ENCODE peak calls at places on chromosomes 2 and 18, in seven cellular contexts. One of them, this sample, is unnamed.

GRCh38 chr2:16124881-16125613 is 184.7 kb downstream of the MYCN start:
- DNase-seq in A549: no peak
- DNase-seq in aorta: no peak
- DNase-seq in GM12865: no peak
- DNase-seq in GM06990: no peak
- DNase-seq in fibroblast of the aortic adventitia: no peak
- DNase-seq in choroid plexus epithelial cell: no peak
- DNase-seq in this sample: no peak

GRCh38 chr2:46950314-46950713 is 34.7 kb upstream of the MCFD2 start:
- DNase-seq in A549: no peak
- DNase-seq in aorta: no peak
- DNase-seq in GM12865: no peak
- DNase-seq in GM06990: no peak
- DNase-seq in fibroblast of the aortic adventitia: peak
- DNase-seq in choroid plexus epithelial cell: peak
- DNase-seq in this sample: no peak

GRCh38 chr2:214138779-214139178 is 272.1 kb upstream of the VWC2L start:
- DNase-seq in A549: no peak
- DNase-seq in aorta: no peak
- DNase-seq in GM12865: no peak
- DNase-seq in GM06990: no peak
- DNase-seq in fibroblast of the aortic adventitia: no peak
- DNase-seq in choroid plexus epithelial cell: no peak
- DNase-seq in this sample: no peak

GRCh38 chr2:1632006-1632348 is 112.3 kb downstream of the PXDN start:
- DNase-seq in A549: no peak
- DNase-seq in aorta: peak
- DNase-seq in GM12865: no peak
- DNase-seq in GM06990: no peak
- DNase-seq in fibroblast of the aortic adventitia: no peak
- DNase-seq in choroid plexus epithelial cell: peak
- DNase-seq in this sample: peak

GRCh38 chr2:38947241-38948239 is 57.9 kb downstream of the ARHGEF33 start:
- DNase-seq in A549: peak
- DNase-seq in aorta: peak
- DNase-seq in GM12865: peak
- DNase-seq in GM06990: peak
- DNase-seq in fibroblast of the aortic adventitia: peak
- DNase-seq in choroid plexus epithelial cell: peak
- DNase-seq in this sample: peak

GRCh38 chr2:100470898-100471514 is 724 bp downstream of the NMS start:
- DNase-seq in A549: no peak
- DNase-seq in aorta: no peak
- DNase-seq in GM12865: no peak
- DNase-seq in GM06990: no peak
- DNase-seq in fibroblast of the aortic adventitia: peak
- DNase-seq in choroid plexus epithelial cell: peak
- DNase-seq in this sample: no peak

GRCh38 chr2:13996527-13996926 is 636.0 kb upstream of the LRATD1 start:
- DNase-seq in A549: no peak
- DNase-seq in aorta: no peak
- DNase-seq in GM12865: no peak
- DNase-seq in GM06990: no peak
- DNase-seq in fibroblast of the aortic adventitia: no peak
- DNase-seq in choroid plexus epithelial cell: no peak
- DNase-seq in this sample: no peak

GRCh38 chr18:8990276-8991031 is 112.0 kb upstream of the NDUFV2 start:
- DNase-seq in A549: no peak
- DNase-seq in aorta: no peak
- DNase-seq in GM12865: no peak
- DNase-seq in GM06990: no peak
- DNase-seq in fibroblast of the aortic adventitia: peak
- DNase-seq in choroid plexus epithelial cell: no peak
- DNase-seq in this sample: no peak

GRCh38 chr2:192194866-192195547 is at the start of gene TMEFF2:
- DNase-seq in A549: peak
- DNase-seq in aorta: peak
- DNase-seq in GM12865: peak
- DNase-seq in GM06990: peak
- DNase-seq in fibroblast of the aortic adventitia: peak
- DNase-seq in choroid plexus epithelial cell: peak
- DNase-seq in this sample: no peak

GRCh38 chr2:190119257-190119656 is 56.7 kb upstream of the MSTN start:
- DNase-seq in A549: no peak
- DNase-seq in aorta: peak
- DNase-seq in GM12865: no peak
- DNase-seq in GM06990: no peak
- DNase-seq in fibroblast of the aortic adventitia: peak
- DNase-seq in choroid plexus epithelial cell: peak
- DNase-seq in this sample: no peak

GRCh38 chr2:133054297-133054696 is 384.3 kb upstream of the LYPD1 start:
- DNase-seq in A549: no peak
- DNase-seq in aorta: no peak
- DNase-seq in GM12865: no peak
- DNase-seq in GM06990: no peak
- DNase-seq in fibroblast of the aortic adventitia: peak
- DNase-seq in choroid plexus epithelial cell: peak
- DNase-seq in this sample: peak

GRCh38 chr2:143503280-143503679 is 374.1 kb downstream of the ARHGAP15 start:
- DNase-seq in A549: no peak
- DNase-seq in aorta: no peak
- DNase-seq in GM12865: no peak
- DNase-seq in GM06990: no peak
- DNase-seq in fibroblast of the aortic adventitia: peak
- DNase-seq in choroid plexus epithelial cell: no peak
- DNase-seq in this sample: no peak

GRCh38 chr2:19949071-19949470 is 40.8 kb downstream of the WDR35 start:
- DNase-seq in A549: no peak
- DNase-seq in aorta: no peak
- DNase-seq in GM12865: no peak
- DNase-seq in GM06990: no peak
- DNase-seq in fibroblast of the aortic adventitia: peak
- DNase-seq in choroid plexus epithelial cell: peak
- DNase-seq in this sample: peak

GRCh38 chr2:218129756-218130155 is 3.9 kb downstream of the CXCR2 start:
- DNase-seq in A549: no peak
- DNase-seq in aorta: no peak
- DNase-seq in GM12865: no peak
- DNase-seq in GM06990: no peak
- DNase-seq in fibroblast of the aortic adventitia: peak
- DNase-seq in choroid plexus epithelial cell: no peak
- DNase-seq in this sample: no peak

GRCh38 chr2:190497428-190497827 is 37.1 kb downstream of the NEMP2 start:
- DNase-seq in A549: no peak
- DNase-seq in aorta: no peak
- DNase-seq in GM12865: no peak
- DNase-seq in GM06990: no peak
- DNase-seq in fibroblast of the aortic adventitia: no peak
- DNase-seq in choroid plexus epithelial cell: no peak
- DNase-seq in this sample: no peak

GRCh38 chr2:30234180-30234971 is 3.0 kb downstream of the LBH start:
- DNase-seq in A549: peak
- DNase-seq in aorta: peak
- DNase-seq in GM12865: peak
- DNase-seq in GM06990: no peak
- DNase-seq in fibroblast of the aortic adventitia: peak
- DNase-seq in choroid plexus epithelial cell: peak
- DNase-seq in this sample: peak

GRCh38 chr2:237700583-237701032 is 73.2 kb downstream of the LRRFIP1 start:
- DNase-seq in A549: no peak
- DNase-seq in aorta: peak
- DNase-seq in GM12865: peak
- DNase-seq in GM06990: peak
- DNase-seq in fibroblast of the aortic adventitia: peak
- DNase-seq in choroid plexus epithelial cell: peak
- DNase-seq in this sample: no peak

DNA sequence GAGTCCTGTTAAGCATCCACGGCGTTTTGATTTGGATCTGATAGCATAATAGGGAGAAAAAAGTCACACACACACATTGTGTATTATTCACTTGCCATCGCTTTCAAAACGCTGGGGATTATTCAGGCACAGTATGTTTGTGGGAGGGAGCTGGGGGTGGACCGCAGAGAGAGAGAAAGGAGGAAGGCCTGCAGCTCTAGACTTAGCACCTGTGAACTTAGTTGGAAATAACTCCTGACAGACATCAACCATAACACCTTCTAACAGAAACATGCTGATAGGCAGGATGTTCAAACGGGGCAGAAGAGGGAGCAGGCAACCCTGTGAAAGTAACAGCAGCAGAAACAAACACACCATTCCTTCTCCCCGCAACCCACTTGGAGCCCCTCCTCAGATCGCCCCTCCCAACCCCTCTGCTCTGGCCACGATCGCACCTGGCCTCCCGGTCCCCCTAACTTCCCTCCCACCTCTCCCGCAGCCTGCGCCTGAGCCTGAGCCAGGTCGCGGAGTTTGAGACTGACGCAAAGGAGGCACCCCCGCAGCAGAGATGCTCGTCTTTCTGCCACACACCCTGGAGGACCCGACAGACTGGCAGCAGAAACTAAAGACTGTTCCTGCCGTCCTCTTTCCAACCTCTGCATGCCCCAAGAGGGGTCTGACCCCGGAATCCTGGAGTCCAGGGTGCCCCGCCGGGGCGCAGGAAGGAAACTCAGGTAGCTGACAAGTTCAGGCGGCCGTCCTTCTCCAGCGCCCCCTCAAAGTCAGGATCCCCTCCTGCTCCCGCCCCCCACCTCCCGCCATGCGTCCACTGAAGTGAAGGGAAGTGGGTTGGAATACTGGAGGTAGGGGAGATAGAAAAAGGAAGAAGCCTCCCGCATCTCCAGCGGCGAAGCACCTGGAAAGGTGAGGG is 738 bp downstream of the CHST9 start:
- DNase-seq in A549: no peak
- DNase-seq in aorta: no peak
- DNase-seq in GM12865: no peak
- DNase-seq in GM06990: peak
- DNase-seq in fibroblast of the aortic adventitia: no peak
- DNase-seq in choroid plexus epithelial cell: no peak
- DNase-seq in this sample: no peak
- H3K4me3 ChIP-seq in A549: peak
- H3K4me3 ChIP-seq in aorta: no peak
- H3K4me3 ChIP-seq in GM12865: no peak
- H3K4me3 ChIP-seq in GM06990: no peak
- H3K4me3 ChIP-seq in fibroblast of the aortic adventitia: no peak
- H3K4me3 ChIP-seq in choroid plexus epithelial cell: no peak
- H3K4me3 ChIP-seq in this sample: no peak

GRCh38 chr2:199979841-199980628 is 24.7 kb downstream of the MAIP1 start:
- DNase-seq in A549: peak
- DNase-seq in aorta: peak
- DNase-seq in GM12865: peak
- DNase-seq in GM06990: no peak
- DNase-seq in fibroblast of the aortic adventitia: peak
- DNase-seq in choroid plexus epithelial cell: peak
- DNase-seq in this sample: peak
- H3K4me3 ChIP-seq in A549: no peak
- H3K4me3 ChIP-seq in aorta: no peak
- H3K4me3 ChIP-seq in GM12865: no peak
- H3K4me3 ChIP-seq in GM06990: no peak
- H3K4me3 ChIP-seq in fibroblast of the aortic adventitia: peak
- H3K4me3 ChIP-seq in choroid plexus epithelial cell: peak
- H3K4me3 ChIP-seq in this sample: peak

GRCh38 chr2:76180676-76181075 is 470.0 kb upstream of the GCFC2 start:
- DNase-seq in A549: no peak
- DNase-seq in aorta: no peak
- DNase-seq in GM12865: no peak
- DNase-seq in GM06990: no peak
- DNase-seq in fibroblast of the aortic adventitia: no peak
- DNase-seq in choroid plexus epithelial cell: no peak
- DNase-seq in this sample: no peak
- H3K4me3 ChIP-seq in A549: no peak
- H3K4me3 ChIP-seq in aorta: no peak
- H3K4me3 ChIP-seq in GM12865: no peak
- H3K4me3 ChIP-seq in GM06990: no peak
- H3K4me3 ChIP-seq in fibroblast of the aortic adventitia: no peak
- H3K4me3 ChIP-seq in choroid plexus epithelial cell: no peak
- H3K4me3 ChIP-seq in this sample: no peak

DNA sequence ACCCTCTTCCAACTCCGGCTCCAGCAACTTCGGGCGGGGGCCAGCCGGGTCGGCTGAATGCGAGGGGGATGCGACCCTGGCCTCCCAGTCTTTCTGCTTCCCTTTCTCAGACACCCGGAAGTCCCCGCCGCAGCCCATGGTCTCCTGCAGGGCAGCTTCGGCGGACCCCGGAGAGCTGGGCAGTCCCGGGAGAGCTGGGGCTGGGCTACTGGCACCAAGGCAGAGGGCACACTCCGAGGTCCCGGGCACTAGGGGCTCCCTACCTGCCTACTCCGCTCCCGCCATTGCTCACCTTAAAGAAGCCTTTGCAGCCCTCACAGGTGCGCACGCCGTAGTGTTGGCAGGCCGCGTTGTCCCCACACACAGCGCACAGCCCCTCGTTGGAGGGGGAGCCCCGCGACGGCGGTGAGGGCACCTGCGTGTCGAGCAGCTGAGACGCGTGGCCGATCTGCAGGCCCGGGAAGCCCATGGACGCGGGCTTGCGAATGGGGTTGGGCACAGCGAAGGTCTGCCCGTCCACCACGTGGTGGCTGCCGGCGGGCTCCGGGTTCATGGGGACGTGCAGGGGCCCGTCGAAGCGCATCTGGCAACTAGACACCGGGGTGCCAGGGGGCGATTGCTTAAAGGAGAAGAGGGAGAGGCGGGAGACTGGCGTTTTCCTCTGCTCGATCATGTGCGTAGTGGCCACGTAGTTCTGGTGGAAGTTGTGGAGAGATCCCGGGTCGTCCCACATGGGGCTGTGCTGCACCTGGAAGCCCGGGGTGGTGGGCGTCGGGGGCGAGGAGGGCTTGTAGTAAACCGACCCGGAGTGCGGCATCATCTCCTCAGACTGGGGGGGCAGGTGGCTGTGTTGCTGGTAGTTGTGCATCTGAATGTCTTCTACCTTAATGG is 3.2 kb downstream of the NR4A2 start:
- DNase-seq in A549: no peak
- DNase-seq in aorta: no peak
- DNase-seq in GM12865: no peak
- DNase-seq in GM06990: no peak
- DNase-seq in fibroblast of the aortic adventitia: no peak
- DNase-seq in choroid plexus epithelial cell: no peak
- DNase-seq in this sample: no peak
- H3K4me3 ChIP-seq in A549: no peak
- H3K4me3 ChIP-seq in aorta: no peak
- H3K4me3 ChIP-seq in GM12865: no peak
- H3K4me3 ChIP-seq in GM06990: no peak
- H3K4me3 ChIP-seq in fibroblast of the aortic adventitia: no peak
- H3K4me3 ChIP-seq in choroid plexus epithelial cell: no peak
- H3K4me3 ChIP-seq in this sample: no peak

GRCh38 chr2:200713704-200714064 is 98.0 kb upstream of the BZW1 start:
- DNase-seq in A549: no peak
- DNase-seq in aorta: no peak
- DNase-seq in GM12865: peak
- DNase-seq in GM06990: peak
- DNase-seq in fibroblast of the aortic adventitia: no peak
- DNase-seq in choroid plexus epithelial cell: no peak
- DNase-seq in this sample: no peak
- H3K4me3 ChIP-seq in A549: peak
- H3K4me3 ChIP-seq in aorta: no peak
- H3K4me3 ChIP-seq in GM12865: peak
- H3K4me3 ChIP-seq in GM06990: no peak
- H3K4me3 ChIP-seq in fibroblast of the aortic adventitia: no peak
- H3K4me3 ChIP-seq in choroid plexus epithelial cell: no peak
- H3K4me3 ChIP-seq in this sample: no peak